ENCODE peak calls at places on chromosomes 5 and 9, in six cellular contexts. I is neuronal stem cell, V is IMR-90, P is H9, S is mesenchymal stem cell, N is H1. B is an unnamed sample.

GRCh38 chr5:72402381-72402890 is 82.3 kb downstream of the PTCD2 start:
- DNase-seq in I (no peak), V (peak), P (no peak), S (no peak), N (no peak), B (no peak)

GRCh38 chr5:87002485-87002884 is 265.2 kb upstream of the RASA1 start:
- DNase-seq in I (no peak), V (no peak), P (no peak), S (no peak), N (no peak), B (no peak)

GRCh38 chr9:89911721-89912604 is 307.2 kb downstream of the GADD45G start:
- DNase-seq in I (no peak), V (peak), P (peak), S (peak), N (no peak), B (peak)

GRCh38 chr9:89841456-89841855 is 236.6 kb downstream of the GADD45G start:
- DNase-seq in I (no peak), V (no peak), P (no peak), S (no peak), N (no peak), B (no peak)

GRCh38 chr9:87714819-87715218 is 11.1 kb upstream of the CTSL start:
- DNase-seq in I (no peak), V (peak), P (no peak), S (peak), N (no peak), B (no peak)

GRCh38 chr5:67156976-67157583 is 39.5 kb downstream of the CD180 start:
- DNase-seq in I (no peak), V (peak), P (peak), S (peak), N (no peak), B (peak)

GRCh38 chr5:38808666-38809343 is 37.0 kb upstream of the OSMR start:
- DNase-seq in I (no peak), V (no peak), P (peak), S (no peak), N (no peak), B (no peak)

GRCh38 chr9:100437860-100438805 is 11.2 kb downstream of the MSANTD3 start:
- DNase-seq in I (peak), V (peak), P (peak), S (peak), N (no peak), B (peak)

GRCh38 chr5:116573617-116574431 is 799 bp downstream of the SEMA6A start:
- DNase-seq in I (peak), V (no peak), P (no peak), S (peak), N (no peak), B (peak)

GRCh38 chr5:61755726-61756125 is 423.7 kb downstream of the ZSWIM6 start:
- DNase-seq in I (no peak), V (no peak), P (no peak), S (no peak), N (no peak), B (no peak)

GRCh38 chr5:173245319-173246134 is 10.5 kb upstream of the NKX2-5 start:
- DNase-seq in I (no peak), V (no peak), P (peak), S (peak), N (no peak), B (peak)

GRCh38 chr5:116553366-116553765 is 21.3 kb downstream of the SEMA6A start:
- DNase-seq in I (peak), V (no peak), P (no peak), S (no peak), N (no peak), B (no peak)

GRCh38 chr5:81517462-81517861 is 123.5 kb upstream of the ACOT12 start:
- DNase-seq in I (no peak), V (peak), P (no peak), S (peak), N (no peak), B (no peak)

GRCh38 chr5:9350301-9350797 is 195.5 kb downstream of the SEMA5A start:
- DNase-seq in I (no peak), V (peak), P (no peak), S (peak), N (no peak), B (no peak)

GRCh38 chr5:172097356-172097755 is 90.7 kb downstream of the STK10 start:
- DNase-seq in I (no peak), V (peak), P (no peak), S (peak), N (no peak), B (no peak)

GRCh38 chr5:111383288-111383970 is 128.9 kb downstream of the STARD4 start:
- DNase-seq in I (no peak), V (peak), P (no peak), S (peak), N (no peak), B (no peak)

GRCh38 chr9:15231788-15232635 is 75.0 kb downstream of the TTC39B start:
- DNase-seq in I (no peak), V (no peak), P (peak), S (peak), N (no peak), B (peak)

GRCh38 chr9:83339435-83339834 is 198.8 kb downstream of the FRMD3 start:
- DNase-seq in I (no peak), V (no peak), P (no peak), S (no peak), N (no peak), B (no peak)

GRCh38 chr9:77960356-77961153 is 71.1 kb downstream of the GNAQ start:
- DNase-seq in I (no peak), V (no peak), P (peak), S (no peak), N (no peak), B (peak)

GRCh38 chr9:131203438-131204219 is 72.7 kb downstream of the FAM78A start:
- DNase-seq in I (no peak), V (no peak), P (peak), S (no peak), N (no peak), B (peak)

GRCh38 chr9:135693265-135693664 is 6.0 kb downstream of the SOHLH1 start:
- DNase-seq in I (no peak), V (no peak), P (no peak), S (no peak), N (no peak), B (no peak)

GRCh38 chr9:130137081-130137869 is 34.9 kb upstream of the NCS1 start:
- DNase-seq in I (no peak), V (no peak), P (no peak), S (no peak), N (no peak), B (no peak)
- H3K27ac ChIP-seq in I (no peak), V (peak), P (no peak), S (peak), N (peak), B (no peak)

GRCh38 chr5:113093561-113093960 is 117.0 kb downstream of the DCP2 start:
- DNase-seq in I (no peak), V (no peak), P (no peak), S (no peak), N (no peak), B (no peak)

GRCh38 chr5:113091622-113092021 is 115.0 kb downstream of the DCP2 start:
- DNase-seq in I (no peak), V (no peak), P (no peak), S (no peak), N (no peak), B (no peak)

GRCh38 chr5:113099822-113100221 is 123.2 kb downstream of the DCP2 start:
- DNase-seq in I (no peak), V (no peak), P (no peak), S (no peak), N (no peak), B (no peak)

GRCh38 chr5:113092683-113093082 is 116.1 kb downstream of the DCP2 start:
- DNase-seq in I (no peak), V (no peak), P (no peak), S (peak), N (no peak), B (no peak)

DNA sequence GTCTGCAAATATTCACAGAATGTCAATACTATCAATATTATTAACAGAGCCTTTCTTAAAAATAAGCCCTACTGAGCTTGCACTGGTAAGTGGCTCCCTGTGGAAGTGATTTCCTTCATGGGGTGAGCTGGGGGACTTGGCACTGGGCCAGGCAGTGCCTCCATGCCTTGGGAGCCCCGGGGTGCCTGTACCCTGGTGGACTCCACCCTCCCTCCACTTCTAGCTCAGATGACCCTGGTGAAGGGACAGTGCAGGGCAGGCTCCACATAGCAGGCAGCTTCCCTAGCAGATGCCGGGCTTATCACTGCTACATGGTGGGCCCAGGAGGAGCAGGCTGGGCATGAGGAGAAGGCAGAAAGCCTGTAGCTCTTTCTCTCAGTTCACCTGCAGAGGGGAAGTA is 119.2 kb downstream of the DCP2 start:
- DNase-seq in I (no peak), V (no peak), P (no peak), S (no peak), N (no peak), B (no peak)
- H3K4me2 ChIP-seq in I (no peak), V (no peak), P (no peak), S (no peak), N (no peak), B (no peak)

GRCh38 chr9:75184471-75184870 is 96.2 kb downstream of the OSTF1 start:
- DNase-seq in I (no peak), V (no peak), P (no peak), S (no peak), N (no peak), B (no peak)
- H2BK15ac ChIP-seq in I (no peak), V (no peak), P (no peak), S (no peak), N (no peak), B (no peak)

GRCh38 chr9:94823710-94824109 is 97.2 kb downstream of the AOPEP start:
- DNase-seq in I (no peak), V (no peak), P (no peak), S (no peak), N (no peak), B (no peak)

GRCh38 chr9:94821098-94821930 is 94.8 kb downstream of the AOPEP start:
- DNase-seq in I (no peak), V (no peak), P (no peak), S (no peak), N (no peak), B (no peak)

GRCh38 chr9:94817291-94818195 is 91.0 kb downstream of the AOPEP start:
- DNase-seq in I (no peak), V (no peak), P (no peak), S (no peak), N (no peak), B (no peak)

GRCh38 chr9:94818196-94818541 is 91.7 kb downstream of the AOPEP start:
- DNase-seq in I (no peak), V (no peak), P (no peak), S (no peak), N (no peak), B (no peak)

GRCh38 chr9:94819161-94819677 is 92.7 kb downstream of the AOPEP start:
- DNase-seq in I (no peak), V (no peak), P (no peak), S (no peak), N (no peak), B (no peak)
- H3K27ac ChIP-seq in I (no peak), V (no peak), P (no peak), S (no peak), N (no peak), B (no peak)